ENCODE peak calls at places on chromosomes 5 and 9, in four cellular contexts. X is stimulated activated CD4-positive, alpha-beta T cell treated with anti-CD3 and anti-CD28 coated beads, TNF-alpha, amount 100 ng/mL, for 4 hours; J is chondrocyte; S is naive B cell. Q is an unnamed sample.

GRCh38 chr9:98538626-98539031 is 170.1 kb downstream of the GABBR2 start:
- DNase-seq in X (no peak), J (no peak), S (no peak), Q (no peak)

GRCh38 chr9:107778666-107779065 is 289.1 kb upstream of the KLF4 start:
- DNase-seq in X (no peak), J (no peak), S (no peak), Q (no peak)

GRCh38 chr5:151151793-151152192 is 5.8 kb downstream of the ANXA6 start:
- DNase-seq in X (no peak), J (no peak), S (no peak), Q (no peak)

GRCh38 chr5:169307648-169308047 is 6.7 kb upstream of the SLIT3 start:
- DNase-seq in X (no peak), J (no peak), S (no peak), Q (no peak)

GRCh38 chr5:103254921-103255320 is 3.6 kb upstream of the MACIR start:
- DNase-seq in X (no peak), J (no peak), S (no peak), Q (no peak)

GRCh38 chr5:1103505-1104326 is 8.1 kb downstream of the SLC12A7 start:
- DNase-seq in X (no peak), J (no peak), S (no peak), Q (no peak)

GRCh38 chr5:62305358-62305714 is 670 bp upstream of the KIF2A start:
- DNase-seq in X (no peak), J (no peak), S (no peak), Q (no peak)

GRCh38 chr9:131585375-131585774 is 40.1 kb downstream of the PRRT1B start:
- DNase-seq in X (no peak), J (no peak), S (peak; percentile 18), Q (no peak)

GRCh38 chr5:27473300-27474053 is 435.1 kb upstream of the CDH9 start:
- DNase-seq in X (no peak), J (no peak), S (no peak), Q (no peak)

GRCh38 chr5:43702815-43703214 is 99.8 kb downstream of the NNT start:
- DNase-seq in X (no peak), J (no peak), S (no peak), Q (no peak)

GRCh38 chr5:151745071-151745705 is 13.2 kb downstream of the ATOX1 start:
- DNase-seq in X (no peak), J (no peak), S (no peak), Q (no peak)

GRCh38 chr9:221989-222776 is 7.5 kb downstream of the DOCK8 start:
- DNase-seq in X (no peak), J (no peak), S (no peak), Q (no peak)

GRCh38 chr9:105859428-105860091 is 165.2 kb downstream of the TMEM38B start:
- DNase-seq in X (no peak), J (no peak), S (peak; percentile 17), Q (no peak)

GRCh38 chr5:456351-457194 is 13.6 kb downstream of the EXOC3 start:
- DNase-seq in X (no peak), J (peak; percentile 78), S (no peak), Q (no peak)

GRCh38 chr5:11595045-11595444 is 309.2 kb downstream of the CTNND2 start:
- DNase-seq in X (no peak), J (no peak), S (no peak), Q (no peak)

GRCh38 chr9:96241391-96241809 is 60.6 kb downstream of the HSD17B3 start:
- DNase-seq in X (no peak), J (no peak), S (no peak), Q (no peak)

GRCh38 chr9:135604437-135605237 is 34.7 kb downstream of the GLT6D1 start:
- DNase-seq in X (no peak), J (no peak), S (no peak), Q (no peak)

GRCh38 chr5:126171916-126172315 is 251.3 kb upstream of the GRAMD2B start:
- DNase-seq in X (no peak), J (no peak), S (no peak), Q (no peak)

GRCh38 chr5:135221187-135221473 is 177.9 kb downstream of the MACROH2A1 start:
- DNase-seq in X (no peak), J (peak; percentile 22), S (no peak), Q (no peak)

GRCh38 chr5:124521461-124522230 is 224.8 kb downstream of the ZNF608 start:
- DNase-seq in X (no peak), J (no peak), S (no peak), Q (no peak)

GRCh38 chr9:124632077-124632621 is 125.0 kb upstream of the NR5A1 start:
- DNase-seq in X (no peak), J (no peak), S (no peak), Q (no peak)

GRCh38 chr5:169637085-169637855 is at the start of gene DOCK2:
- DNase-seq in X (peak; percentile 32), J (no peak), S (peak; percentile 82), Q (peak; percentile 37)

GRCh38 chr9:113298311-113298710 is 4.9 kb downstream of the RNF183 start:
- DNase-seq in X (no peak), J (no peak), S (no peak), Q (no peak)

GRCh38 chr5:180332051-180332517 is 21.1 kb downstream of the GFPT2 start:
- DNase-seq in X (no peak), J (no peak), S (no peak), Q (no peak)

GRCh38 chr9:136621019-136621733 is 41.5 kb upstream of the EGFL7 start:
- DNase-seq in X (no peak), J (no peak), S (no peak), Q (no peak)

Q was measured in activated naive CD8-positive, alpha-beta T cell treated with anti-CD3 and anti-CD28 coated beads, Interleukin-2, amount 50 U/mL, for 16 hours.